ENCODE peak calls at places on chromosomes 1 and 21, in five cellular contexts. G, X, T, H and O are unnamed samples.

GRCh38 chr1:24793762-24794161 is 48.5 kb downstream of the CLIC4 start:
- DNase-seq in X (no peak), T (no peak), G (no peak), H (peak; percentile 70), O (peak; percentile 67)

GRCh38 chr1:179121159-179121938 is 39.5 kb downstream of the TOR3A start:
- DNase-seq in H (no peak), T (no peak), X (no peak), G (peak; percentile 56), O (no peak)

GRCh38 chr21:36450511-36450910 is 29.4 kb downstream of the CLDN14 start:
- DNase-seq in G (no peak), X (no peak), T (no peak), H (no peak), O (no peak)

GRCh38 chr1:22508991-22509390 is 54.3 kb upstream of the EPHA8 start:
- DNase-seq in H (no peak), G (no peak), X (no peak), T (peak; percentile 78), O (no peak)

GRCh38 chr1:16372535-16373340 is 5.7 kb downstream of the SZRD1 start:
- DNase-seq in G (no peak), H (no peak), X (no peak), T (no peak), O (no peak)

GRCh38 chr1:23555949-23556640 is 3.2 kb downstream of the ID3 start:
- DNase-seq in X (no peak), T (no peak), H (no peak), G (peak; percentile 77), O (peak; percentile 54)

GRCh38 chr1:226702318-226702956 is 36.6 kb downstream of the ITPKB start:
- DNase-seq in H (peak; percentile 15), G (no peak), T (no peak), X (no peak), O (no peak)

GRCh38 chr1:111963985-111964738 is 25.3 kb downstream of the KCND3 start:
- DNase-seq in H (no peak), X (no peak), G (no peak), T (peak; percentile 16), O (no peak)

GRCh38 chr1:86436041-86436440 is 12.1 kb downstream of the CLCA2 start:
- DNase-seq in H (no peak), X (no peak), G (no peak), T (no peak), O (no peak)